ENCODE peak calls at places on chromosomes 16 and 17, in four cellular contexts. U is HCT116, H is K562, G is HepG2. O is an unnamed sample.

GRCh38 chr17:81329279-81329926 is 34.3 kb upstream of the SLC38A10 start:
- DNase-seq in U (peak), H (peak), G (peak), O (no peak)

GRCh38 chr17:77875881-77876509 is 82.5 kb upstream of the TNRC6C start:
- DNase-seq in U (peak), H (peak), G (no peak), O (no peak)

GRCh38 chr16:74999208-74999682 is 421 bp downstream of the ZNRF1 start:
- DNase-seq in U (no peak), H (peak), G (no peak), O (no peak)

GRCh38 chr17:38620551-38621277 is 15.0 kb upstream of the SRCIN1 start:
- DNase-seq in U (no peak), H (no peak), G (peak), O (no peak)

GRCh38 chr16:20871935-20872815 is 28.0 kb downstream of the DCUN1D3 start:
- DNase-seq in U (no peak), H (peak), G (no peak), O (no peak)

GRCh38 chr16:74186589-74186988 is 110.0 kb upstream of the PSMD7 start:
- DNase-seq in U (no peak), H (no peak), G (no peak), O (no peak)

GRCh38 chr17:32517982-32518381 is 31.2 kb downstream of the CDK5R1 start:
- DNase-seq in U (no peak), H (no peak), G (no peak), O (no peak)

GRCh38 chr16:88424536-88425230 is 28.4 kb upstream of the ZFPM1 start:
- DNase-seq in U (no peak), H (no peak), G (no peak), O (no peak)

GRCh38 chr16:74297296-74297665 is 667 bp downstream of the PSMD7 start:
- DNase-seq in U (no peak), H (peak), G (peak), O (no peak)

GRCh38 chr17:49567871-49568694 is 7.6 kb upstream of the NXPH3 start:
- DNase-seq in U (peak), H (peak), G (peak), O (no peak)

GRCh38 chr16:84816023-84816422 is 3.8 kb upstream of the CRISPLD2 start:
- DNase-seq in U (no peak), H (no peak), G (peak), O (no peak)

GRCh38 chr16:86730086-86730485 is 151.7 kb downstream of the FOXL1 start:
- DNase-seq in U (no peak), H (no peak), G (no peak), O (no peak)

GRCh38 chr17:28174352-28175046 is 132.0 kb downstream of the NLK start:
- DNase-seq in U (no peak), H (no peak), G (no peak), O (no peak)
- TF ChIP-seq TCF7L2 in U (no peak), H (no peak), G (no peak), O (no peak)

DNA sequence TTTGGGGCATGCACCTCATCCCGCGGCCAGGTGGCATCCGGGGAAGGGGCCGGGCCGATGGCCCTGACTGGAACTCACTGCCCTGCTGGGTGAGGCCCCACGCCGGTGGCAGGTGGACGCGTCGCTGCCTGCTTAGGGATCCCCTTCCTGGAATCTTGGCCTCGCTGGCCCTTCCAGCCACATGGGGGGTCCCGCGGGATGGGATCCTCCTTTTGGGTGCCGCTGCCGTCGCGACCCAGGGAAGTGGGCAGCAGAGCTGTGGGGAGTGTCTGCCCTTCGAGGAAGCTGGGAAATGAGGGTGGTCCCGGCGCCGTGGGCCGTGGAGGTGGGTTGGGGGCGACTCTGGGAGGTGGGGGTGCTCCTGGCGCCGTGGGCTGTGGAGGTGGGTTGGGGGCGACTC is 12.8 kb downstream of the METRNL start:
- DNase-seq in U (no peak), H (no peak), G (no peak), O (no peak)
- H3K27ac ChIP-seq in U (no peak), H (no peak), G (no peak), O (no peak)

GRCh38 chr16:12815361-12815760 is 11.7 kb upstream of the CPPED1 start:
- DNase-seq in U (no peak), H (no peak), G (peak), O (no peak)

DNA sequence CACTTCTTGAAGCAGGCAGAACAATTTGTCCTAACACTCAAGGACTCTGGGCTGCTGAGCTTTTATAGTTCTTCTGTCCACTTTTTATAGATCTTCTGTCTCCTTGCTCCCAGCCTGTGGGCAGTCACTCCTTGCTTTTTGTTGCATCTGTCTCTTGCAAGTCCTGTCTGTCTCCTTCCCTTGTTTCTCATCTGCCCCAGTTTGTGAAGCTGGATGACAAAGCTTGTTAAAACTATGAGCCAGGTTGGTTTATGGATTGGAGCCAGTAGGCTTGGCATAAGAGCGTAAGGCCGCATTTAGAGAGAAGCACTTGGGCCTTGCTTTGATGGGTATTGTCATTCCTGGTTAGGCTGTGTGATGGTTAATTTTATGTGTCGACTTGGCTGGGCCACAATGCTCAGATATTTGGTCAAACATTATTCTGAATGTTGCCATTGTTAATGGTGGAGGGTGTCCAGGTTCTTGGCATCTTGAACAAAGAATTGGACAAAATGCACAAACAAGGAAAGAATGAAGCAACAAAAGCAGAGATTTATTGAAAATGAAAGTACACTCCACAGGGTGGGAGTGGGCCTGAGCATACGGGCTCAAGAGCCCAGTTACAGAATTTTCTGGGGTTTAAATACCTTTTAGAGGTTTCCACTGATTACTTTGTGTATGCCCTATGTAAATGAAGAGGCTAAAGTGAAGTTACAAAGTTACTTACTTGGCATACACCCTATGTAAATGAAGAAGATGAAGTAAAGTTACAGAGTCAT is 7.9 kb upstream of the CPPED1 start:
- DNase-seq in U (no peak), H (no peak), G (no peak), O (no peak)
- TF ChIP-seq TCF7L2 in U (no peak), H (no peak), G (no peak), O (no peak)

DNA sequence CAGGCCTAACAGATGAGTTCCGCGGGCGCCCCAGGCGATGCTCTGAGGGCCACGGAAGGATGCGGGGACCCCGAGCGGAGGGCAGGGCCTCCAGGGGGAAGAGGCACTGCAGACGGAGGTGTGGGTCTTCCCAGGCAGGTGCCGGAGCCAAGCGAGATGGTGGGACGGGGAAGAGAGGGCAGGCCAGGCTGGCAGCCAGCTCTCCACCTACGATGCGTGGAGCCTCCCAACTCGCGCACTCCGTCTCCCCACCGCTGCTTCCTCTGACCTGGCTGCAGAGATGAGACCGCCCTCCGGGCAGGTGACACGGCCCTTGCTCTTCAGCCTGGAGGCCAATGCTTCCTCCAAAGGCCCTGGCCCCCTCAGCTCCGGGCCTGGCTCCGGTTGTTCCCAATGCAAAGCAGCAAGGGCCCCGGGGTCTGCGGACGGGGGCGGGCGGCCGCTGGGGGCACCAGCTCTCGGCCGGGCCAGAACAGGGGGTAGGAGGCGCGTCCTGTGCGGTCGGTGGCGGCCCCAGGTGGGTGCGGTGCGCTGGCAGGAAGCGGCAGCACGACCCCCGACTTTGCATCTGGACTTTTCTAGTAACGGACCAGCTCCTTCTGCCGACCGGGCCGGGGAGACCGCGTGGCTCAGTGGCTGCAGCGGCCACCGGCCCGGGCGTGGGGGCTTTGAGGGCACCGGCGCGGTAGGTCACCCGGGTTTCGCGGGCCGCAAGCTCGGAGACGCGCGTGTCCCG is 1.5 kb upstream of the SOX8 start:
- DNase-seq in U (no peak), H (no peak), G (no peak), O (no peak)
- H3K27ac ChIP-seq in U (no peak), H (no peak), G (no peak), O (no peak)

GRCh38 chr17:56141046-56141839 is 12.0 kb upstream of the ANKFN1 start:
- DNase-seq in U (no peak), H (no peak), G (no peak), O (no peak)
- TF ChIP-seq TCF7L2 in U (no peak), H (no peak), G (no peak), O (no peak)

DNA sequence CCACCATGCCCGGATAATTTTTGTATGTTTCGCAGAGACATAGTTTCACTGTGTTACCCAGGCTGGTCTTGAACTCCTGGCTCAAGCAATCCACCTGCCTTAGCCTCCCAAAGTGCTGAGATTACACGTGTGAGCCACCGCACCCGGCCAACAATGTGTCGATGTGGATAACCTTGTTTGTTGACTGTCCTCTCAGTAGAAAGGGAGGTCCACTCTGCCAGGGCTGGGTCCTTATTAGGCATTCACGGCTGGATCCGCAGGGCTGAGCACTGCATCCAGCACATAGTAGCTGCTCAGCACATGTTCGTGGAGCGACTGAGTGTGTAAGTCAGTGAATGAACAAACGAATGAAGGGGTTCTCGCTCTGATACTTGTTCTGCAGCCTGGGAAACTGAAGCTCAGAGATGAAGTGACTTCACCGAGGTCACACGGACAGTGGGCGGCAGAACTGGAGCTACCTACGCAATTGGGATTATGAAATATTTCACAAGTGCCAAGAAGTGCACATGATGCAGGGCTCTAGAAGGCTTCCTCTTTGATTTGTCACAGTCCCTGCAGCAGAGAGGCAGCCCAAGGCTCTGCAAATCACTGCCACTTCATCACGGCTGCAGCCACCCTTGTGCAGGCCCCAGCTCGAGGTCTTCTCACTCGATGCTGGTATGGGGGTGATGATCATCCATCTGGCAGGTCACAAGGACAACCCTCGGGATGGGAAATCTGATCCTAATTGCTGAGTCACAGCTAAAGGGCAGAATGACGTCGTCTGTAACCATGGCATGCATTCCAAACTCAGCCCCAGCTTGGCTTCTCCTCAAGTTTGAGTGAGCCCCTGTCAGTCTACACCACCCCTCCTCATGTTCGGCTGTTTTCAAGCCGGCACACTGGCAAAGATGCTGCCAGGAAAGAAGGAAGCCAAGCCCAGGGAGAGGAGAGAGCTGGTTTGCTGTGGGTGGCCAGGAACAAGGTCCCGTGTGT is 28.0 kb upstream of the SNN start:
- DNase-seq in U (peak), H (peak), G (peak), O (peak)
- H3K27ac ChIP-seq in U (peak), H (no peak), G (peak), O (no peak)

GRCh38 chr17:48198950-48199541 is 91.5 kb downstream of the SNX11 start:
- DNase-seq in U (no peak), H (no peak), G (no peak), O (no peak)
- TF ChIP-seq TCF7L2 in U (no peak), H (no peak), G (no peak), O (no peak)